ENCODE peak calls at places on chromosomes 12 and 14, in five cellular contexts. One of them, this sample, is unnamed.

GRCh38 chr12:32140867-32141266 is 34.2 kb downstream of the BICD1 start:
- DNase-seq in DND-41: no peak
- DNase-seq in OCI-LY7: no peak
- DNase-seq in IMR-90: no peak
- DNase-seq in neuronal stem cell: no peak
- DNase-seq in this sample: no peak

GRCh38 chr14:96085369-96085768 is 46.2 kb downstream of the C14orf132 start:
- DNase-seq in IMR-90: no peak
- DNase-seq in DND-41: no peak
- DNase-seq in OCI-LY7: no peak
- DNase-seq in neuronal stem cell: no peak
- DNase-seq in this sample: peak; percentile 83

GRCh38 chr12:44015333-44015941 is 179.6 kb downstream of the TMEM117 start:
- DNase-seq in OCI-LY7: peak; percentile 61
- DNase-seq in neuronal stem cell: peak; percentile 43
- DNase-seq in IMR-90: peak; percentile 66
- DNase-seq in DND-41: no peak
- DNase-seq in this sample: peak; percentile 86

GRCh38 chr14:24131549-24131966 is 1.1 kb downstream of the FITM1 start:
- DNase-seq in IMR-90: no peak
- DNase-seq in DND-41: no peak
- DNase-seq in neuronal stem cell: no peak
- DNase-seq in OCI-LY7: no peak
- DNase-seq in this sample: no peak

GRCh38 chr12:60148831-60149230 is 553.0 kb downstream of the SLC16A7 start:
- DNase-seq in DND-41: no peak
- DNase-seq in IMR-90: peak; percentile 87
- DNase-seq in OCI-LY7: no peak
- DNase-seq in neuronal stem cell: no peak
- DNase-seq in this sample: no peak

GRCh38 chr14:99427632-99428315 is 52.9 kb downstream of the SETD3 start:
- DNase-seq in DND-41: no peak
- DNase-seq in OCI-LY7: no peak
- DNase-seq in neuronal stem cell: no peak
- DNase-seq in IMR-90: peak; percentile 56
- DNase-seq in this sample: no peak

GRCh38 chr12:54282949-54283593 is 2.5 kb downstream of the HNRNPA1 start:
- DNase-seq in OCI-LY7: no peak
- DNase-seq in IMR-90: no peak
- DNase-seq in neuronal stem cell: no peak
- DNase-seq in DND-41: no peak
- DNase-seq in this sample: no peak

GRCh38 chr12:105275997-105276760 is 40.2 kb upstream of the APPL2 start:
- DNase-seq in OCI-LY7: peak; percentile 9
- DNase-seq in IMR-90: no peak
- DNase-seq in neuronal stem cell: no peak
- DNase-seq in DND-41: no peak
- DNase-seq in this sample: no peak

GRCh38 chr12:95548056-95548538 is 3.2 kb downstream of the USP44 start:
- DNase-seq in OCI-LY7: peak; percentile 35
- DNase-seq in IMR-90: no peak
- DNase-seq in neuronal stem cell: peak; percentile 30
- DNase-seq in DND-41: peak; percentile 57
- DNase-seq in this sample: no peak

GRCh38 chr12:69130064-69130463 is 109.3 kb upstream of the CPSF6 start:
- DNase-seq in OCI-LY7: no peak
- DNase-seq in IMR-90: no peak
- DNase-seq in DND-41: no peak
- DNase-seq in neuronal stem cell: no peak
- DNase-seq in this sample: no peak

GRCh38 chr14:105050551-105050897 is 14.7 kb downstream of the GPR132 start:
- DNase-seq in OCI-LY7: no peak
- DNase-seq in neuronal stem cell: no peak
- DNase-seq in DND-41: no peak
- DNase-seq in IMR-90: peak; percentile 42
- DNase-seq in this sample: no peak

GRCh38 chr12:125245601-125246345 is 180.5 kb downstream of the AACS start:
- DNase-seq in DND-41: no peak
- DNase-seq in neuronal stem cell: no peak
- DNase-seq in IMR-90: no peak
- DNase-seq in OCI-LY7: no peak
- DNase-seq in this sample: no peak

GRCh38 chr14:32608880-32609279 is 279.8 kb downstream of the AKAP6 start:
- DNase-seq in OCI-LY7: no peak
- DNase-seq in DND-41: no peak
- DNase-seq in neuronal stem cell: no peak
- DNase-seq in IMR-90: no peak
- DNase-seq in this sample: no peak

GRCh38 chr12:5433081-5433839 is 1.4 kb downstream of the NTF3 start:
- DNase-seq in IMR-90: peak; percentile 63
- DNase-seq in neuronal stem cell: peak; percentile 21
- DNase-seq in OCI-LY7: no peak
- DNase-seq in DND-41: no peak
- DNase-seq in this sample: no peak

GRCh38 chr14:49173765-49174373 is 412.3 kb downstream of the RPS29 start:
- DNase-seq in OCI-LY7: peak; percentile 73
- DNase-seq in IMR-90: peak; percentile 69
- DNase-seq in neuronal stem cell: peak; percentile 70
- DNase-seq in DND-41: peak; percentile 67
- DNase-seq in this sample: peak; percentile 94

GRCh38 chr12:20832911-20833310 is 22.4 kb downstream of the SLCO1B3 start:
- DNase-seq in OCI-LY7: no peak
- DNase-seq in IMR-90: no peak
- DNase-seq in DND-41: no peak
- DNase-seq in neuronal stem cell: no peak
- DNase-seq in this sample: no peak

GRCh38 chr14:22614240-22614799 is 16.2 kb downstream of the ABHD4 start:
- DNase-seq in neuronal stem cell: no peak
- DNase-seq in DND-41: no peak
- DNase-seq in OCI-LY7: peak; percentile 20
- DNase-seq in IMR-90: peak; percentile 98
- DNase-seq in this sample: no peak

GRCh38 chr14:100212476-100213333 is 26.2 kb upstream of the YY1 start:
- DNase-seq in OCI-LY7: no peak
- DNase-seq in IMR-90: no peak
- DNase-seq in neuronal stem cell: no peak
- DNase-seq in DND-41: no peak
- DNase-seq in this sample: peak; percentile 45

GRCh38 chr12:122306407-122306806 is 40.1 kb upstream of the VPS33A start:
- DNase-seq in DND-41: no peak
- DNase-seq in IMR-90: no peak
- DNase-seq in OCI-LY7: peak; percentile 32
- DNase-seq in neuronal stem cell: no peak
- DNase-seq in this sample: peak; percentile 51

GRCh38 chr12:52713960-52714886 is 10.9 kb upstream of the KRT77 start:
- DNase-seq in IMR-90: no peak
- DNase-seq in DND-41: no peak
- DNase-seq in OCI-LY7: no peak
- DNase-seq in neuronal stem cell: peak; percentile 51
- DNase-seq in this sample: no peak

GRCh38 chr14:49995162-49995561 is 102.3 kb downstream of the ARF6 start:
- DNase-seq in IMR-90: peak; percentile 39
- DNase-seq in OCI-LY7: no peak
- DNase-seq in neuronal stem cell: no peak
- DNase-seq in DND-41: no peak
- DNase-seq in this sample: no peak

GRCh38 chr14:88562532-88562830 is 356 bp upstream of the ZC3H14 start:
- DNase-seq in neuronal stem cell: no peak
- DNase-seq in DND-41: no peak
- DNase-seq in OCI-LY7: no peak
- DNase-seq in IMR-90: no peak
- DNase-seq in this sample: no peak

GRCh38 chr12:50621435-50622304 is 116.9 kb downstream of the DIP2B start:
- DNase-seq in DND-41: peak; percentile 79
- DNase-seq in neuronal stem cell: peak; percentile 24
- DNase-seq in IMR-90: no peak
- DNase-seq in OCI-LY7: no peak
- DNase-seq in this sample: no peak

GRCh38 chr12:47885012-47885501 is 19.7 kb downstream of the VDR start:
- DNase-seq in neuronal stem cell: no peak
- DNase-seq in IMR-90: no peak
- DNase-seq in DND-41: no peak
- DNase-seq in OCI-LY7: no peak
- DNase-seq in this sample: no peak

GRCh38 chr14:51360592-51360991 is 120.5 kb downstream of the TMX1 start:
- DNase-seq in IMR-90: no peak
- DNase-seq in neuronal stem cell: no peak
- DNase-seq in OCI-LY7: no peak
- DNase-seq in DND-41: no peak
- DNase-seq in this sample: no peak

GRCh38 chr12:4107436-4107878 is 166.1 kb upstream of the CCND2 start:
- DNase-seq in neuronal stem cell: no peak
- DNase-seq in IMR-90: peak; percentile 53
- DNase-seq in DND-41: peak; percentile 60
- DNase-seq in OCI-LY7: peak; percentile 67
- DNase-seq in this sample: peak; percentile 88

GRCh38 chr14:105475916-105476845 is 1.6 kb downstream of the CRIP2 start:
- DNase-seq in DND-41: no peak
- DNase-seq in neuronal stem cell: no peak
- DNase-seq in OCI-LY7: no peak
- DNase-seq in IMR-90: peak; percentile 18
- DNase-seq in this sample: no peak

GRCh38 chr12:120224304-120225199 is 23.6 kb upstream of the RPLP0 start:
- DNase-seq in IMR-90: no peak
- DNase-seq in OCI-LY7: no peak
- DNase-seq in neuronal stem cell: no peak
- DNase-seq in DND-41: no peak
- DNase-seq in this sample: no peak

GRCh38 chr14:101191086-101191881 is 287.8 kb upstream of the RTL1 start:
- DNase-seq in neuronal stem cell: no peak
- DNase-seq in OCI-LY7: no peak
- DNase-seq in IMR-90: no peak
- DNase-seq in DND-41: no peak
- DNase-seq in this sample: no peak

GRCh38 chr12:102522768-102523167 is 42.4 kb upstream of the IGF1 start:
- DNase-seq in neuronal stem cell: no peak
- DNase-seq in DND-41: no peak
- DNase-seq in IMR-90: no peak
- DNase-seq in OCI-LY7: no peak
- DNase-seq in this sample: peak; percentile 42

GRCh38 chr12:87661770-87662402 is 367.3 kb downstream of the C12orf50 start:
- DNase-seq in OCI-LY7: no peak
- DNase-seq in DND-41: no peak
- DNase-seq in neuronal stem cell: no peak
- DNase-seq in IMR-90: peak; percentile 3
- DNase-seq in this sample: peak; percentile 54

GRCh38 chr14:61653507-61653906 is 41.8 kb upstream of the HIF1A start:
- DNase-seq in DND-41: no peak
- DNase-seq in IMR-90: peak; percentile 88
- DNase-seq in OCI-LY7: no peak
- DNase-seq in neuronal stem cell: no peak
- DNase-seq in this sample: no peak

GRCh38 chr14:57530571-57530970 is 36.9 kb upstream of the CCDC198 start:
- DNase-seq in OCI-LY7: no peak
- DNase-seq in DND-41: no peak
- DNase-seq in neuronal stem cell: no peak
- DNase-seq in IMR-90: no peak
- DNase-seq in this sample: peak; percentile 7

GRCh38 chr12:111445311-111446043 is 39.8 kb downstream of the SH2B3 start:
- DNase-seq in IMR-90: no peak
- DNase-seq in neuronal stem cell: no peak
- DNase-seq in OCI-LY7: no peak
- DNase-seq in DND-41: no peak
- DNase-seq in this sample: no peak
- H3K4me1 ChIP-seq in IMR-90: peaks cover 16% of the 10 kb centered on the region
- H3K4me1 ChIP-seq in neuronal stem cell: peaks cover 5% of the 10 kb centered on the region
- H3K4me1 ChIP-seq in OCI-LY7: peaks cover 67% of the 10 kb centered on the region
- H3K4me1 ChIP-seq in DND-41: no peaks in the 10 kb centered on the region
- H3K4me1 ChIP-seq in this sample: peaks cover 43% of the 10 kb centered on the region

GRCh38 chr12:65199604-65200003 is 30.2 kb downstream of the LEMD3 start:
- DNase-seq in OCI-LY7: no peak
- DNase-seq in DND-41: no peak
- DNase-seq in IMR-90: no peak
- DNase-seq in neuronal stem cell: no peak
- DNase-seq in this sample: no peak
- H2AFZ ChIP-seq in OCI-LY7: no peak overlapping the region
- H2AFZ ChIP-seq in DND-41: no peak overlapping the region
- H2AFZ ChIP-seq in IMR-90: no peak overlapping the region
- H2AFZ ChIP-seq in neuronal stem cell: no peak overlapping the region
- H2AFZ ChIP-seq in this sample: no peak overlapping the region

GRCh38 chr12:9647825-9648700 is 21.4 kb upstream of the CLEC2D start:
- DNase-seq in OCI-LY7: peak; percentile 96
- DNase-seq in DND-41: peak; percentile 93
- DNase-seq in IMR-90: peak; percentile 69
- DNase-seq in neuronal stem cell: peak; percentile 70
- DNase-seq in this sample: peak; percentile 89

GRCh38 chr12:9648701-9649531 is 20.6 kb upstream of the CLEC2D start:
- DNase-seq in neuronal stem cell: no peak
- DNase-seq in OCI-LY7: peak; percentile 62
- DNase-seq in IMR-90: peak; percentile 13
- DNase-seq in DND-41: no peak
- DNase-seq in this sample: peak; percentile 58

GRCh38 chr12:9649532-9649940 is 20.0 kb upstream of the CLEC2D start:
- DNase-seq in neuronal stem cell: no peak
- DNase-seq in OCI-LY7: peak; percentile 81
- DNase-seq in IMR-90: no peak
- DNase-seq in DND-41: peak; percentile 65
- DNase-seq in this sample: peak; percentile 71

GRCh38 chr12:9642606-9643270 is 26.8 kb upstream of the CLEC2D start:
- DNase-seq in DND-41: no peak
- DNase-seq in OCI-LY7: no peak
- DNase-seq in neuronal stem cell: no peak
- DNase-seq in IMR-90: no peak
- DNase-seq in this sample: no peak

GRCh38 chr12:9646794-9647622 is 22.5 kb upstream of the CLEC2D start:
- DNase-seq in OCI-LY7: peak; percentile 52
- DNase-seq in DND-41: peak; percentile 47
- DNase-seq in IMR-90: peak; percentile 56
- DNase-seq in neuronal stem cell: peak; percentile 3
- DNase-seq in this sample: no peak
- H3K4me3 ChIP-seq in OCI-LY7: peak overlapping the region; percentile 91
- H3K4me3 ChIP-seq in DND-41: no peak overlapping the region
- H3K4me3 ChIP-seq in IMR-90: no peak overlapping the region
- H3K4me3 ChIP-seq in neuronal stem cell: peak overlapping the region; percentile 87
- H3K4me3 ChIP-seq in this sample: peak overlapping the region; percentile 64

DNA sequence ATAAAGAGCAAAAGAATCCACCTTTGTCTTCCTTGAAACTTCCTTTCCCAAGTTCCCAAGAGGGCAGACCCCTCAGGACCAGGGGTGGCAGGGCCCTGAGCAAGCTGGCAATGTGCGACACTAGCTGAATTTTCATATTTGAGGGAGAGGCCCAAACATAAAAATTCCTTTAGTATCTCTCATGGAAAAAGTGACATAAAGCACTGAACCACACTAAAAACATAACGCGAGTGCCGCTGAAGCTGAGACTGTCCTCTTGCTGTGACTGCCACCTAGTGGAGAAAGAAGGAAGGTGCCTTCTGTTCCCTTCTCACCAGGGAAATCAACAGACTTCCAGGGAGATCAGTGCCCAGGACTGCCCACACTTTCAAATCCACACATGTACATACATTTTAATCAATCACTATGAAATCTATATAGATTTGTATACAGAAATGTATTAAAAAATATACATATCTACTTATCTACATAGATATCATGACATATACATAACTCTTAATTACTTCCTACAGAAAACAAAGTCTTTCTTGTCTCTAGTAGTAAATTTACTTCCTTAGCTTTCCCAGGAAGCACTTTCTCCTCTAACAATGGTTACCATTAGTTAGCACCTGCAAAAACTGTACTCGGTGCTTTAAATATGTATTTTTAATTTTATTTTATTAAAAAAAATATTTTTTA is 53.8 kb downstream of the SSH1 start:
- DNase-seq in DND-41: peak; percentile 70
- DNase-seq in IMR-90: peak; percentile 94
- DNase-seq in OCI-LY7: peak; percentile 84
- DNase-seq in neuronal stem cell: peak; percentile 79
- DNase-seq in this sample: peak; percentile 90
- H3K4me1 ChIP-seq in DND-41: peaks cover 2% of the 10 kb centered on the region
- H3K4me1 ChIP-seq in IMR-90: peaks cover 45% of the 10 kb centered on the region
- H3K4me1 ChIP-seq in OCI-LY7: peaks cover 25% of the 10 kb centered on the region
- H3K4me1 ChIP-seq in neuronal stem cell: peaks cover 18% of the 10 kb centered on the region
- H3K4me1 ChIP-seq in this sample: peaks cover 38% of the 10 kb centered on the region